ENCODE peak calls at places on chromosomes 11 and 22, in four cellular contexts. L, J, Q and W are unnamed samples.
A peak's percentile ranks its signal among the peaks of the same experiment; 100 is the strongest.

GRCh38 chr11:7690648-7691047 is 15.6 kb downstream of the OVCH2 start:
- DNase-seq in L (no peak), J (no peak), Q (no peak), W (no peak)

GRCh38 chr11:61817471-61818202 is 834 bp upstream of the FADS1 start:
- DNase-seq in L (no peak), J (no peak), Q (no peak), W (no peak)

GRCh38 chr11:16945671-16946469 is 68.3 kb downstream of the PLEKHA7 start:
- DNase-seq in L (peak; percentile 75), J (peak; percentile 69), Q (peak; percentile 61), W (peak; percentile 41)

GRCh38 chr11:115682901-115683300 is 178.7 kb upstream of the CADM1 start:
- DNase-seq in L (no peak), J (no peak), Q (no peak), W (no peak)

GRCh38 chr11:119320593-119321524 is 3.9 kb upstream of the MCAM start:
- DNase-seq in L (no peak), J (peak; percentile 77), Q (no peak), W (peak; percentile 86)

GRCh38 chr11:111782109-111782784 is 16.1 kb upstream of the PPP2R1B start:
- DNase-seq in L (no peak), J (no peak), Q (no peak), W (no peak)

GRCh38 chr11:79667377-79667776 is 226.5 kb upstream of the TENM4 start:
- DNase-seq in L (no peak), J (no peak), Q (no peak), W (no peak)

GRCh38 chr11:16785520-16786128 is 47.2 kb downstream of the C11orf58 start:
- DNase-seq in L (peak; percentile 86), J (peak; percentile 87), Q (peak; percentile 17), W (peak; percentile 68)

GRCh38 chr11:44842219-44842618 is 108.5 kb downstream of the TP53I11 start:
- DNase-seq in L (no peak), J (no peak), Q (no peak), W (no peak)

GRCh38 chr11:134625631-134626030 is 213.6 kb upstream of the B3GAT1 start:
- DNase-seq in L (no peak), J (no peak), Q (no peak), W (no peak)

GRCh38 chr22:25202290-25202921 is 2.7 kb downstream of the CRYBB3 start:
- DNase-seq in L (peak; percentile 59), J (peak; percentile 85), Q (peak; percentile 8), W (peak; percentile 62)

GRCh38 chr11:33703771-33704170 is 3.1 kb upstream of the C11orf91 start:
- DNase-seq in L (no peak), J (no peak), Q (no peak), W (no peak)

GRCh38 chr11:33703234-33703633 is 2.6 kb upstream of the C11orf91 start:
- DNase-seq in L (no peak), J (no peak), Q (no peak), W (no peak)

GRCh38 chr11:33700425-33701271 is at the start of gene C11orf91:
- DNase-seq in L (peak; percentile 89), J (peak; percentile 98), Q (peak; percentile 59), W (peak; percentile 88)

GRCh38 chr11:33701302-33701701 is 676 bp upstream of the C11orf91 start:
- DNase-seq in L (no peak), J (no peak), Q (no peak), W (no peak)

DNA sequence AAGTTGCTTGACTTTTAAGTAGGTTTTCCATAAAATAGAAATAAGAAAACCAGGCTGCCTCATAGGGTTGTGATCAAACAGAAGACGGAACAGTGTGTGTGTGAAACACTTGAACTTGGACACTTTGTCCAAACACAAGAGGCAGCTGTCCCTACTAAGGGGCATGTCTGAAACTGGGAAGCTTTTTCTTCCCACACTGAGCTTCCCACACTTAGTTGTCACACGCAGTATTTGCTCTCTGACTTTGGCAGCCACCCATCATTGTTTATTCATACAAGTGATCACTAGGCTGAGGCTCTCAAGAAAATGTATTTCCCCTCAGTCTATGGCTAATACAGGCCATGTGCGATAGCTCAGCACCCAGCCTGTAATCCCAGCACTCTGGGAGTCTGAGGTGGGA is 1.2 kb upstream of the C11orf91 start:
- DNase-seq in L (no peak), J (no peak), Q (no peak), W (no peak)
- TF ChIP-seq POLR2AphosphoS5 in L (no peak), J (no peak), Q (no peak), W (no peak)

GRCh38 chr22:46045459-46046298 is 68.7 kb upstream of the WNT7B start:
- DNase-seq in L (no peak), J (no peak), Q (no peak), W (no peak)
- TF ChIP-seq POLR2AphosphoS5 in L (no peak), J (no peak), Q (no peak), W (no peak)

GRCh38 chr22:37763012-37763411 is 44.7 kb upstream of the GCAT start:
- DNase-seq in L (no peak), J (no peak), Q (no peak), W (no peak)
- TF ChIP-seq POLR2AphosphoS5 in L (no peak), J (no peak), Q (no peak), W (no peak)

GRCh38 chr11:57746920-57747319 is 4.7 kb downstream of the BTBD18 start:
- DNase-seq in L (no peak), J (no peak), Q (no peak), W (no peak)

GRCh38 chr11:57745206-57745605 is 3.9 kb downstream of the SELENOH start:
- DNase-seq in L (no peak), J (no peak), Q (no peak), W (no peak)

GRCh38 chr11:57742087-57742452 is 779 bp downstream of the SELENOH start:
- DNase-seq in L (peak; percentile 25), J (no peak), Q (no peak), W (no peak)

GRCh38 chr11:57741132-57742086 is at the start of gene SELENOH:
- DNase-seq in L (peak; percentile 99), J (peak; percentile 99), Q (peak; percentile 95), W (peak; percentile 82)

GRCh38 chr11:57744386-57744785 is 3.1 kb downstream of the SELENOH start:
- DNase-seq in L (no peak), J (no peak), Q (no peak), W (no peak)
- TF ChIP-seq POLR2AphosphoS5 in L (no peak), J (no peak), Q (no peak), W (peak; percentile 44)